ENCODE peak calls at places on chromosome 11, in six cellular contexts. X is skeletal muscle cell, Y is WTC11, O is HTR-8/SVneo, R is iPS DF 6.9, C is RPMI7951. N is an unnamed sample.

GRCh38 chr11:134223066-134223465 is 701 bp downstream of the NCAPD3 start:
- DNase-seq in X (no peak), Y (no peak), O (no peak), R (no peak), C (peak), N (peak)

GRCh38 chr11:122851366-122852011 is 13.2 kb downstream of the CRTAM start:
- DNase-seq in X (no peak), Y (no peak), O (no peak), R (no peak), C (peak), N (no peak)

GRCh38 chr11:79374707-79375106 is 66.1 kb downstream of the TENM4 start:
- DNase-seq in X (no peak), Y (no peak), O (no peak), R (no peak), C (peak), N (peak)

GRCh38 chr11:20131744-20132666 is 28.3 kb downstream of the DBX1 start:
- DNase-seq in X (no peak), Y (peak), O (peak), R (no peak), C (peak), N (peak)

GRCh38 chr11:47276923-47277322 is 7.0 kb downstream of the MADD start:
- DNase-seq in X (no peak), Y (no peak), O (no peak), R (no peak), C (no peak), N (no peak)

GRCh38 chr11:134069996-134070845 is 1.3 kb downstream of the JAM3 start:
- DNase-seq in X (no peak), Y (no peak), O (no peak), R (no peak), C (no peak), N (peak)

GRCh38 chr11:68373189-68373809 is 60.9 kb downstream of the LRP5 start:
- DNase-seq in X (peak), Y (no peak), O (no peak), R (no peak), C (peak), N (no peak)

GRCh38 chr11:70169136-70169535 is 34.0 kb upstream of the FADD start:
- DNase-seq in X (no peak), Y (no peak), O (no peak), R (no peak), C (peak), N (no peak)

GRCh38 chr11:115606223-115607220 is 102.3 kb upstream of the CADM1 start:
- DNase-seq in X (no peak), Y (no peak), O (no peak), R (no peak), C (peak), N (no peak)

GRCh38 chr11:110076388-110076965 is 16.7 kb upstream of the ZC3H12C start:
- DNase-seq in X (no peak), Y (no peak), O (peak), R (no peak), C (peak), N (no peak)

GRCh38 chr11:115893701-115894100 is 389.5 kb upstream of the CADM1 start:
- DNase-seq in X (no peak), Y (no peak), O (peak), R (no peak), C (peak), N (no peak)

GRCh38 chr11:26896716-26897115 is 97.2 kb upstream of the FIBIN start:
- DNase-seq in X (no peak), Y (no peak), O (no peak), R (no peak), C (no peak), N (no peak)

GRCh38 chr11:2779499-2779980 is 79.7 kb upstream of the KCNQ1OT1 start:
- DNase-seq in X (no peak), Y (no peak), O (no peak), R (no peak), C (no peak), N (no peak)

GRCh38 chr11:100942016-100942415 is 187.6 kb downstream of the PGR start:
- DNase-seq in X (no peak), Y (no peak), O (no peak), R (no peak), C (peak), N (no peak)

GRCh38 chr11:131938321-131938751 is 567.9 kb downstream of the NTM start:
- DNase-seq in X (no peak), Y (no peak), O (no peak), R (no peak), C (no peak), N (no peak)

GRCh38 chr11:102251423-102251822 is 65.9 kb upstream of the BIRC3 start:
- DNase-seq in X (no peak), Y (no peak), O (no peak), R (no peak), C (no peak), N (no peak)

GRCh38 chr11:119051440-119052162 is 5.4 kb downstream of the HYOU1 start:
- DNase-seq in X (no peak), Y (no peak), O (no peak), R (no peak), C (no peak), N (no peak)

GRCh38 chr11:57800444-57801184 is 39.0 kb downstream of the CTNND1 start:
- DNase-seq in X (peak), Y (no peak), O (peak), R (no peak), C (peak), N (peak)

GRCh38 chr11:1302461-1303073 is 6.9 kb downstream of the TOLLIP start:
- DNase-seq in X (no peak), Y (no peak), O (no peak), R (no peak), C (no peak), N (no peak)

GRCh38 chr11:62694455-62695167 is 5.3 kb upstream of the LRRN4CL start:
- DNase-seq in X (no peak), Y (peak), O (no peak), R (no peak), C (peak), N (peak)

GRCh38 chr11:96113100-96113710 is 189.3 kb upstream of the MTMR2 start:
- DNase-seq in X (no peak), Y (no peak), O (no peak), R (no peak), C (peak), N (no peak)

N was measured in neural progenitor cell.